ENCODE peak calls at places on chromosomes 16 and 17, in six cellular contexts. W, S, X, O, Z and B are unnamed samples.

GRCh38 chr17:38559025-38559879 is 46.5 kb downstream of the SRCIN1 start:
- DNase-seq in S (peak), W (peak), Z (peak), O (peak), X (peak), B (peak)

GRCh38 chr17:66763056-66763455 is 71.9 kb upstream of the CACNG5 start:
- DNase-seq in W (no peak), S (no peak), X (no peak), O (no peak), Z (no peak), B (no peak)

GRCh38 chr17:1029912-1030656 is 33.2 kb downstream of the TIMM22 start:
- DNase-seq in X (no peak), O (no peak), W (peak), S (no peak), Z (no peak), B (no peak)

GRCh38 chr17:3005696-3006095 is 57.7 kb downstream of the OR1D5 start:
- DNase-seq in O (peak), Z (no peak), S (no peak), X (no peak), W (no peak), B (no peak)

GRCh38 chr17:10337976-10338375 is 34.8 kb downstream of the MYH13 start:
- DNase-seq in W (peak), Z (no peak), O (no peak), X (no peak), S (no peak), B (no peak)

GRCh38 chr17:39737761-39738567 is at the start of gene GRB7:
- DNase-seq in O (no peak), S (peak), W (no peak), Z (no peak), X (no peak), B (no peak)

GRCh38 chr17:28371245-28372202 is at the start of gene SARM1:
- DNase-seq in W (peak), O (peak), S (peak), Z (peak), X (peak), B (peak)

GRCh38 chr16:9033125-9033830 is 58.2 kb upstream of the HAPSTR1 start:
- DNase-seq in O (no peak), X (peak), S (peak), Z (no peak), W (peak), B (no peak)

GRCh38 chr16:11354407-11354732 is 9.1 kb downstream of the RMI2 start:
- DNase-seq in Z (no peak), O (no peak), S (no peak), X (no peak), W (no peak), B (no peak)

GRCh38 chr17:57861737-57862409 is 12.0 kb upstream of the MRPS23 start:
- DNase-seq in X (peak), Z (no peak), O (peak), W (no peak), S (no peak), B (no peak)

GRCh38 chr16:23031508-23032098 is 117.6 kb downstream of the USP31 start:
- DNase-seq in W (no peak), Z (no peak), X (no peak), S (no peak), O (no peak), B (no peak)

GRCh38 chr17:32741381-32741780 is 135.5 kb downstream of the MYO1D start:
- DNase-seq in Z (no peak), X (no peak), W (no peak), S (no peak), O (no peak), B (no peak)

GRCh38 chr16:31132303-31132978 is 3.1 kb downstream of the PRSS8 start:
- DNase-seq in O (no peak), S (no peak), Z (no peak), W (no peak), X (no peak), B (no peak)

GRCh38 chr16:25038239-25038954 is 23.2 kb upstream of the ARHGAP17 start:
- DNase-seq in S (no peak), Z (no peak), O (no peak), W (no peak), X (no peak), B (no peak)

GRCh38 chr17:63961355-63962207 is 11.1 kb downstream of the SCN4A start:
- DNase-seq in W (peak), Z (no peak), O (peak), X (no peak), S (peak), B (no peak)

GRCh38 chr17:35733366-35733765 is 1.9 kb downstream of the RASL10B start:
- DNase-seq in Z (no peak), X (no peak), W (no peak), S (no peak), O (no peak), B (no peak)

GRCh38 chr17:42436401-42436800 is 13.3 kb upstream of the CAVIN1 start:
- DNase-seq in S (peak), Z (no peak), O (no peak), W (peak), X (no peak), B (no peak)

GRCh38 chr17:18141210-18141803 is 32.8 kb downstream of the MYO15A start:
- DNase-seq in S (peak), O (no peak), W (peak), X (peak), Z (no peak), B (no peak)

GRCh38 chr16:75109732-75110243 is 6.8 kb downstream of the LDHD start:
- DNase-seq in Z (no peak), S (no peak), W (peak), O (peak), X (no peak), B (no peak)

GRCh38 chr17:75877752-75878173 is 618 bp downstream of the TRIM47 start:
- DNase-seq in Z (peak), X (peak), W (peak), S (peak), O (peak), B (peak)

GRCh38 chr17:78044280-78044835 is 84.2 kb downstream of the TMC6 start:
- DNase-seq in O (no peak), X (no peak), W (no peak), S (no peak), Z (no peak), B (no peak)

GRCh38 chr16:3879887-3880564 is 487 bp downstream of the CREBBP start:
- DNase-seq in W (peak), S (peak), Z (peak), O (peak), X (peak), B (peak)

GRCh38 chr16:69929480-69929879 is 21.7 kb upstream of the CLEC18A start:
- DNase-seq in O (peak), W (no peak), S (no peak), Z (no peak), X (peak), B (no peak)

GRCh38 chr17:72811976-72812687 is 280.4 kb downstream of the SLC39A11 start:
- DNase-seq in X (no peak), O (no peak), W (no peak), S (no peak), Z (no peak), B (no peak)

GRCh38 chr16:88453621-88454314 is 688 bp downstream of the ZFPM1 start:
- DNase-seq in W (no peak), O (peak), S (peak), Z (no peak), X (no peak), B (peak)

GRCh38 chr16:30927789-30928378 is 4.5 kb downstream of the FBXL19 start:
- DNase-seq in W (peak), Z (no peak), S (no peak), O (peak), X (peak), B (no peak)

GRCh38 chr17:65559802-65560627 is 1.4 kb downstream of the AXIN2 start:
- DNase-seq in O (peak), S (no peak), W (peak), X (no peak), Z (no peak), B (no peak)

GRCh38 chr17:21286066-21286770 is 1.7 kb downstream of the MAP2K3 start:
- DNase-seq in W (peak), S (peak), X (peak), O (peak), Z (no peak), B (no peak)

GRCh38 chr16:85234310-85235235 is 122.3 kb upstream of the CIBAR2 start:
- DNase-seq in W (peak), S (peak), Z (no peak), O (peak), X (peak), B (no peak)

GRCh38 chr17:41116292-41116691 is 1.9 kb downstream of the KRTAP4-11 start:
- DNase-seq in O (no peak), X (no peak), W (no peak), Z (no peak), S (no peak), B (no peak)

GRCh38 chr17:81258292-81258691 is 19.2 kb downstream of the NDUFAF8 start:
- DNase-seq in O (no peak), W (no peak), S (no peak), Z (no peak), X (no peak), B (no peak)

GRCh38 chr17:39740357-39741111 is 2.8 kb downstream of the GRB7 start:
- DNase-seq in W (no peak), S (peak), Z (no peak), X (no peak), O (no peak), B (no peak)

GRCh38 chr17:74392848-74393247 is 25.5 kb downstream of the GPR142 start:
- DNase-seq in X (no peak), S (no peak), W (no peak), Z (no peak), O (no peak), B (no peak)

GRCh38 chr16:88769617-88770458 is 15.2 kb downstream of the PIEZO1 start:
- DNase-seq in W (no peak), Z (no peak), O (no peak), X (no peak), S (no peak), B (no peak)

GRCh38 chr16:84749072-84749471 is 49.3 kb downstream of the USP10 start:
- DNase-seq in O (no peak), W (no peak), Z (no peak), X (no peak), S (no peak), B (no peak)

GRCh38 chr17:43020789-43021738 is 1.1 kb downstream of the VAT1 start:
- DNase-seq in X (peak), O (peak), W (peak), S (peak), Z (no peak), B (no peak)

GRCh38 chr16:81237282-81237681 is 1.2 kb upstream of the BCO1 start:
- DNase-seq in Z (no peak), W (no peak), S (no peak), X (no peak), O (no peak), B (no peak)

GRCh38 chr17:36148559-36149295 is 27.7 kb downstream of the TBC1D3B start:
- DNase-seq in X (peak), O (peak), W (peak), Z (peak), S (peak), B (peak)

GRCh38 chr16:12255919-12256665 is 279.6 kb downstream of the SNX29 start:
- DNase-seq in Z (no peak), X (no peak), O (no peak), W (peak), S (no peak), B (no peak)

GRCh38 chr16:20774703-20775362 is 11.0 kb downstream of the ACSM3 start:
- DNase-seq in X (peak), Z (peak), S (peak), O (peak), W (peak), B (no peak)